ENCODE peak calls at places on chromosome 12, in seven cellular contexts. M is stimulated activated effector memory CD8-positive, alpha-beta T cell treated with anti-CD3 and anti-CD28 coated beads, Interleukin-12 subunit alpha, Interleukin-12 subunit beta, amount 100 ng/mL, for 72 hours; H is SW480; D is HEK293T; E is effector memory CD8-positive, alpha-beta T cell; C is B cell; F is GM03348. J is an unnamed sample.

GRCh38 chr12:8127138-8127537 is 3.7 kb downstream of the CLEC4A start:
- DNase-seq in M (no peak), H (no peak), D (no peak), E (no peak), C (no peak), F (no peak), J (no peak)

GRCh38 chr12:93200291-93200917 is 177.3 kb upstream of the NUDT4 start:
- DNase-seq in M (no peak), H (peak; percentile 5), D (no peak), E (no peak), C (no peak), F (no peak), J (no peak)

GRCh38 chr12:122981036-122981471 is 573 bp downstream of the ARL6IP4 start:
- DNase-seq in M (peak; percentile 76), H (no peak), D (peak; percentile 39), E (peak; percentile 29), C (no peak), F (peak; percentile 50), J (no peak)

GRCh38 chr12:2692156-2692555 is 102.6 kb upstream of the FKBP4 start:
- DNase-seq in M (peak; percentile 52), H (peak; percentile 41), D (no peak), E (no peak), C (no peak), F (no peak), J (no peak)

GRCh38 chr12:89573081-89573810 is 47.4 kb upstream of the POC1B start:
- DNase-seq in M (no peak), H (no peak), D (no peak), E (no peak), C (no peak), F (peak; percentile 54), J (no peak)

GRCh38 chr12:75837700-75838099 is 193.9 kb downstream of the PHLDA1 start:
- DNase-seq in M (no peak), H (no peak), D (no peak), E (no peak), C (no peak), F (no peak), J (no peak)

GRCh38 chr12:108532061-108532848 is 17.2 kb downstream of the FICD start:
- DNase-seq in M (no peak), H (no peak), D (peak; percentile 56), E (no peak), C (no peak), F (no peak), J (no peak)

GRCh38 chr12:6096527-6096926 is 27.9 kb downstream of the VWF start:
- DNase-seq in M (no peak), H (no peak), D (no peak), E (no peak), C (no peak), F (no peak), J (no peak)

GRCh38 chr12:109870648-109871047 is 9.7 kb downstream of the GLTP start:
- DNase-seq in M (no peak), H (no peak), D (no peak), E (no peak), C (no peak), F (peak; percentile 31), J (peak; percentile 46)

GRCh38 chr12:98424726-98425401 is 90.5 kb upstream of the TMPO start:
- DNase-seq in M (peak; percentile 66), H (peak; percentile 72), D (peak; percentile 68), E (peak; percentile 39), C (peak; percentile 52), F (peak; percentile 83), J (peak; percentile 65)

GRCh38 chr12:1201886-1202285 is 210.9 kb downstream of the ERC1 start:
- DNase-seq in M (no peak), H (no peak), D (no peak), E (no peak), C (no peak), F (no peak), J (no peak)

GRCh38 chr12:6442799-6443198 is 2.0 kb upstream of the CD27 start:
- DNase-seq in M (no peak), H (no peak), D (no peak), E (no peak), C (no peak), F (no peak), J (no peak)

GRCh38 chr12:4915752-4916151 is 6.0 kb downstream of the KCNA1 start:
- DNase-seq in M (no peak), H (no peak), D (no peak), E (no peak), C (no peak), F (no peak), J (no peak)

GRCh38 chr12:53551889-53552291 is 44.6 kb upstream of the NPFF start:
- DNase-seq in M (no peak), H (no peak), D (no peak), E (no peak), C (no peak), F (no peak), J (no peak)

GRCh38 chr12:95439578-95440230 is 34.2 kb upstream of the METAP2 start:
- DNase-seq in M (no peak), H (no peak), D (no peak), E (no peak), C (peak; percentile 33), F (no peak), J (no peak)

GRCh38 chr12:30450226-30450625 is 245.4 kb downstream of the IPO8 start:
- DNase-seq in M (no peak), H (no peak), D (no peak), E (no peak), C (no peak), F (no peak), J (no peak)

GRCh38 chr12:123043536-123044001 is 63.1 kb downstream of the ARL6IP4 start:
- DNase-seq in M (peak; percentile 77), H (peak; percentile 84), D (peak; percentile 34), E (peak; percentile 46), C (peak; percentile 77), F (peak; percentile 95), J (peak; percentile 98)

GRCh38 chr12:114850853-114851252 is 166.9 kb upstream of the TBX3 start:
- DNase-seq in M (no peak), H (no peak), D (no peak), E (no peak), C (no peak), F (no peak), J (no peak)

GRCh38 chr12:113440336-113440735 is 18.2 kb downstream of the SDSL start:
- DNase-seq in M (no peak), H (no peak), D (no peak), E (no peak), C (no peak), F (no peak), J (no peak)

GRCh38 chr12:31922341-31923062 is 36.7 kb upstream of the RESF1 start:
- DNase-seq in M (no peak), H (peak; percentile 39), D (no peak), E (no peak), C (no peak), F (no peak), J (no peak)

GRCh38 chr12:131747276-131747675 is 36.4 kb downstream of the SFSWAP start:
- DNase-seq in M (no peak), H (no peak), D (no peak), E (no peak), C (no peak), F (no peak), J (no peak)

GRCh38 chr12:25827747-25828146 is 130.7 kb upstream of the RASSF8 start:
- DNase-seq in M (no peak), H (no peak), D (no peak), E (no peak), C (no peak), F (no peak), J (no peak)

GRCh38 chr12:65449400-65449799 is 170.9 kb downstream of the MSRB3 start:
- DNase-seq in M (no peak), H (no peak), D (no peak), E (no peak), C (no peak), F (peak; percentile 25), J (peak; percentile 7)

GRCh38 chr12:23950775-23951391 is 1.4 kb upstream of the SOX5 start:
- DNase-seq in M (no peak), H (peak; percentile 73), D (peak; percentile 10), E (no peak), C (no peak), F (no peak), J (no peak)

GRCh38 chr12:5884285-5884684 is 60.8 kb downstream of the ANO2 start:
- DNase-seq in M (no peak), H (no peak), D (no peak), E (no peak), C (no peak), F (no peak), J (no peak)

GRCh38 chr12:117236456-117237001 is 46.3 kb upstream of the FBXO21 start:
- DNase-seq in M (peak; percentile 88), H (peak; percentile 61), D (peak; percentile 73), E (peak; percentile 61), C (peak; percentile 37), F (peak; percentile 72), J (peak; percentile 36)

GRCh38 chr12:12946686-12947355 is 5.1 kb downstream of the GPRC5D start:
- DNase-seq in M (no peak), H (peak; percentile 86), D (no peak), E (no peak), C (no peak), F (peak; percentile 35), J (no peak)

GRCh38 chr12:32148372-32148771 is 41.7 kb downstream of the BICD1 start:
- DNase-seq in M (no peak), H (no peak), D (no peak), E (no peak), C (no peak), F (no peak), J (no peak)

GRCh38 chr12:50618864-50619609 is 114.3 kb downstream of the DIP2B start:
- DNase-seq in M (no peak), H (peak; percentile 88), D (no peak), E (no peak), C (no peak), F (no peak), J (no peak)

GRCh38 chr12:69052613-69053408 is 119.8 kb upstream of the CPM start:
- DNase-seq in M (peak; percentile 62), H (peak; percentile 85), D (no peak), E (no peak), C (no peak), F (peak; percentile 73), J (peak; percentile 36)

GRCh38 chr12:58452546-58452945 is 467.8 kb downstream of the LRIG3 start:
- DNase-seq in M (no peak), H (no peak), D (no peak), E (no peak), C (no peak), F (peak; percentile 52), J (no peak)

J was measured in hepatic stellate cell.